ENCODE peak calls at places on chromosomes 7 and 10, in six cellular contexts. One of them, this sample, is unnamed. For H3K4me1, the result is how much of the 10 kb centered on the place peaks cover.

GRCh38 chr7:111530356-111530668 is 32.0 kb downstream of the IMMP2L start:
- DNase-seq in OCI-LY7: no peak
- DNase-seq in colonic mucosa: no peak
- DNase-seq in right atrium auricular region: no peak
- DNase-seq in GM23338: no peak
- DNase-seq in heart right ventricle: no peak
- DNase-seq in this sample: no peak

GRCh38 chr7:105654994-105655900 is 74.0 kb upstream of the EFCAB10 start:
- DNase-seq in OCI-LY7: no peak
- DNase-seq in colonic mucosa: no peak
- DNase-seq in right atrium auricular region: no peak
- DNase-seq in GM23338: peak
- DNase-seq in heart right ventricle: peak
- DNase-seq in this sample: peak

GRCh38 chr10:34827087-34827766 is 12.1 kb upstream of the PARD3 start:
- DNase-seq in OCI-LY7: no peak
- DNase-seq in colonic mucosa: no peak
- DNase-seq in right atrium auricular region: no peak
- DNase-seq in GM23338: no peak
- DNase-seq in heart right ventricle: no peak
- DNase-seq in this sample: no peak

GRCh38 chr7:25124485-25125136 is 449 bp downstream of the CYCS start:
- DNase-seq in OCI-LY7: peak
- DNase-seq in colonic mucosa: no peak
- DNase-seq in right atrium auricular region: no peak
- DNase-seq in GM23338: no peak
- DNase-seq in heart right ventricle: no peak
- DNase-seq in this sample: no peak

GRCh38 chr10:102819054-102819453 is 18.2 kb downstream of the CYP17A1 start:
- DNase-seq in OCI-LY7: no peak
- DNase-seq in colonic mucosa: no peak
- DNase-seq in right atrium auricular region: peak
- DNase-seq in GM23338: no peak
- DNase-seq in heart right ventricle: no peak
- DNase-seq in this sample: no peak

GRCh38 chr7:64875658-64876406 is 27.2 kb upstream of the ZNF273 start:
- DNase-seq in OCI-LY7: no peak
- DNase-seq in colonic mucosa: peak
- DNase-seq in right atrium auricular region: peak
- DNase-seq in GM23338: no peak
- DNase-seq in heart right ventricle: no peak
- DNase-seq in this sample: no peak

GRCh38 chr10:115830260-115830970 is 442.6 kb downstream of the GFRA1 start:
- DNase-seq in OCI-LY7: no peak
- DNase-seq in colonic mucosa: no peak
- DNase-seq in right atrium auricular region: no peak
- DNase-seq in GM23338: no peak
- DNase-seq in heart right ventricle: no peak
- DNase-seq in this sample: no peak

GRCh38 chr10:370222-370825 is 235.1 kb downstream of the ZMYND11 start:
- DNase-seq in OCI-LY7: no peak
- DNase-seq in colonic mucosa: no peak
- DNase-seq in right atrium auricular region: no peak
- DNase-seq in GM23338: no peak
- DNase-seq in heart right ventricle: no peak
- DNase-seq in this sample: no peak

GRCh38 chr7:132519936-132520335 is 56.3 kb downstream of the PLXNA4 start:
- DNase-seq in OCI-LY7: no peak
- DNase-seq in colonic mucosa: no peak
- DNase-seq in right atrium auricular region: no peak
- DNase-seq in GM23338: no peak
- DNase-seq in heart right ventricle: no peak
- DNase-seq in this sample: no peak

GRCh38 chr10:51397695-51398094 is 301.7 kb downstream of the CSTF2T start:
- DNase-seq in OCI-LY7: no peak
- DNase-seq in colonic mucosa: peak
- DNase-seq in right atrium auricular region: peak
- DNase-seq in GM23338: no peak
- DNase-seq in heart right ventricle: peak
- DNase-seq in this sample: peak

GRCh38 chr7:138115047-138115446 is 38.8 kb downstream of the AKR1D1 start:
- DNase-seq in OCI-LY7: no peak
- DNase-seq in colonic mucosa: no peak
- DNase-seq in right atrium auricular region: no peak
- DNase-seq in GM23338: no peak
- DNase-seq in heart right ventricle: no peak
- DNase-seq in this sample: no peak

GRCh38 chr10:17214991-17215781 is 12.9 kb upstream of the VIM start:
- DNase-seq in OCI-LY7: no peak
- DNase-seq in colonic mucosa: no peak
- DNase-seq in right atrium auricular region: no peak
- DNase-seq in GM23338: no peak
- DNase-seq in heart right ventricle: no peak
- DNase-seq in this sample: peak

GRCh38 chr7:107998660-107999480 is 4.1 kb downstream of the LAMB1 start:
- DNase-seq in OCI-LY7: no peak
- DNase-seq in colonic mucosa: no peak
- DNase-seq in right atrium auricular region: no peak
- DNase-seq in GM23338: no peak
- DNase-seq in heart right ventricle: no peak
- DNase-seq in this sample: no peak
- TF ChIP-seq CTCF in OCI-LY7: no peak
- TF ChIP-seq CTCF in colonic mucosa: no peak
- TF ChIP-seq CTCF in right atrium auricular region: no peak
- TF ChIP-seq CTCF in GM23338: no peak
- TF ChIP-seq CTCF in heart right ventricle: no peak
- TF ChIP-seq CTCF in this sample: no peak

GRCh38 chr7:55130554-55131198 is 111.9 kb downstream of the EGFR start:
- DNase-seq in OCI-LY7: no peak
- DNase-seq in colonic mucosa: no peak
- DNase-seq in right atrium auricular region: no peak
- DNase-seq in GM23338: no peak
- DNase-seq in heart right ventricle: peak
- DNase-seq in this sample: peak

GRCh38 chr7:55131421-55131929 is 112.7 kb downstream of the EGFR start:
- DNase-seq in OCI-LY7: no peak
- DNase-seq in colonic mucosa: no peak
- DNase-seq in right atrium auricular region: no peak
- DNase-seq in GM23338: no peak
- DNase-seq in heart right ventricle: peak
- DNase-seq in this sample: no peak

GRCh38 chr7:55129409-55130078 is 110.7 kb downstream of the EGFR start:
- DNase-seq in OCI-LY7: no peak
- DNase-seq in colonic mucosa: peak
- DNase-seq in right atrium auricular region: no peak
- DNase-seq in GM23338: no peak
- DNase-seq in heart right ventricle: no peak
- DNase-seq in this sample: peak

GRCh38 chr7:55128693-55129394 is 110.0 kb downstream of the EGFR start:
- DNase-seq in OCI-LY7: no peak
- DNase-seq in colonic mucosa: no peak
- DNase-seq in right atrium auricular region: no peak
- DNase-seq in GM23338: no peak
- DNase-seq in heart right ventricle: peak
- DNase-seq in this sample: no peak

DNA sequence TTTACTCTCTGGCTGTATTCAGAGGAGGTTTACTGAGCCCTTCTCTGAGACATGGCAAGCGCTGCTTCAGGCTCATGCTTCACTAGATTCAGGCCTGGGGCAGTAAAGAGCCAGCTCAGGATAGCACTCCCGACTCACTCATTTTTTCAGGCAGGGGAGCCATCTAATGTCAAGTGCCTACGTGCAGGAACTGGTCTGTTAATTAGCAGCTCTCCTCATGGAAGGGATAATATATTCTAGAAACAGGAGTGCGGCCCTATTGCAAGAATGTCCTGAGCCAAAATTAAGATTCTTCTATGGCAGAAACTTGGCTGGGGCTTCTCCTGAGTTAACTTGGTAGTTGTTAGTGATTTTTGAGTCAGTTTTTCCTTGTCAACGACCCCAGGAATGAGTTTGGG is 111.3 kb downstream of the EGFR start:
- DNase-seq in OCI-LY7: no peak
- DNase-seq in colonic mucosa: no peak
- DNase-seq in right atrium auricular region: no peak
- DNase-seq in GM23338: no peak
- DNase-seq in heart right ventricle: no peak
- DNase-seq in this sample: no peak
- H3K4me1 ChIP-seq in OCI-LY7: under half
- H3K4me1 ChIP-seq in colonic mucosa: under half
- H3K4me1 ChIP-seq in right atrium auricular region: half or more
- H3K4me1 ChIP-seq in GM23338: under half
- H3K4me1 ChIP-seq in heart right ventricle: under half
- H3K4me1 ChIP-seq in this sample: half or more

DNA sequence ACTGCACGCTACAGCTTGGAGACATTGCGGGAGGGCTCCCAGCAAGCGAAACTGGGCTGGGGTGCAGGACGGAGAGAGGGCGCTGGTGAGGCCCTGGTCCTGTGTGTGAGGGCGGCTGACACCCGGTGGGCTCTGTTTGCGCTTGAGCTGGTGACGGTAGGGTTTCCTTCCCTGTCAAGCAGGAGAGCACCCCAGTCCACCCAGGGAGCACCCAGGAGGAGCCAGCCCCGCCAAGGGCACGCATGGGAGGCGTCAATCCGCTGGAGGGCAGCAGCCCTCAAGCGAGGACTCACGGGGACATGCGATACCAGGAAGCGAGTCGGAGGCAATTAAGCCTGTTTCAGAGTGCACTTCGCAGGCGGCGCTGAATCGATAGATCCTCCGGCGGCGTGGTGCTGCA is 109.4 kb downstream of the MAD1L1 start:
- DNase-seq in OCI-LY7: no peak
- DNase-seq in colonic mucosa: no peak
- DNase-seq in right atrium auricular region: no peak
- DNase-seq in GM23338: no peak
- DNase-seq in heart right ventricle: no peak
- DNase-seq in this sample: no peak
- TF ChIP-seq CTCF in OCI-LY7: no peak
- TF ChIP-seq CTCF in colonic mucosa: no peak
- TF ChIP-seq CTCF in right atrium auricular region: no peak
- TF ChIP-seq CTCF in GM23338: no peak
- TF ChIP-seq CTCF in heart right ventricle: no peak
- TF ChIP-seq CTCF in this sample: no peak

GRCh38 chr7:99210265-99210970 is 2.5 kb upstream of the KPNA7 start:
- DNase-seq in OCI-LY7: no peak
- DNase-seq in colonic mucosa: no peak
- DNase-seq in right atrium auricular region: no peak
- DNase-seq in GM23338: no peak
- DNase-seq in heart right ventricle: no peak
- DNase-seq in this sample: peak
- H3K4me1 ChIP-seq in OCI-LY7: under half
- H3K4me1 ChIP-seq in colonic mucosa: under half
- H3K4me1 ChIP-seq in right atrium auricular region: under half
- H3K4me1 ChIP-seq in GM23338: under half
- H3K4me1 ChIP-seq in heart right ventricle: under half
- H3K4me1 ChIP-seq in this sample: under half